ENCODE peak calls at places on chromosomes 7 and 10, in six cellular contexts. One of them, this sample, is unnamed.

GRCh38 chr7:952548-953441 is 1.7 kb downstream of the ADAP1 start:
- DNase-seq in body of pancreas: no peak
- DNase-seq in thyroid gland: no peak
- DNase-seq in fibroblast of villous mesenchyme: no peak
- DNase-seq in GM13976: no peak
- DNase-seq in pancreas: peak
- DNase-seq in this sample: no peak

GRCh38 chr7:151889406-151890354 is 12.8 kb upstream of the PRKAG2 start:
- DNase-seq in GM13976: no peak
- DNase-seq in pancreas: no peak
- DNase-seq in fibroblast of villous mesenchyme: no peak
- DNase-seq in thyroid gland: no peak
- DNase-seq in body of pancreas: no peak
- DNase-seq in this sample: no peak

GRCh38 chr7:142590077-142590476 is 159.2 kb upstream of the PRSS1 start:
- DNase-seq in body of pancreas: no peak
- DNase-seq in thyroid gland: no peak
- DNase-seq in pancreas: no peak
- DNase-seq in GM13976: no peak
- DNase-seq in fibroblast of villous mesenchyme: no peak
- DNase-seq in this sample: no peak

GRCh38 chr7:2241580-2242540 is at the start of the genes MRM2 and NUDT1:
- DNase-seq in thyroid gland: peak
- DNase-seq in GM13976: peak
- DNase-seq in pancreas: peak
- DNase-seq in fibroblast of villous mesenchyme: peak
- DNase-seq in body of pancreas: peak
- DNase-seq in this sample: peak

GRCh38 chr10:49400365-49400764 is 4.5 kb upstream of the DRGX start:
- DNase-seq in GM13976: no peak
- DNase-seq in body of pancreas: no peak
- DNase-seq in thyroid gland: no peak
- DNase-seq in pancreas: no peak
- DNase-seq in fibroblast of villous mesenchyme: no peak
- DNase-seq in this sample: no peak

GRCh38 chr7:142807855-142808460 is 37.2 kb downstream of the PRSS2 start:
- DNase-seq in thyroid gland: no peak
- DNase-seq in pancreas: no peak
- DNase-seq in body of pancreas: no peak
- DNase-seq in fibroblast of villous mesenchyme: no peak
- DNase-seq in GM13976: no peak
- DNase-seq in this sample: no peak

GRCh38 chr10:86085686-86086085 is 280.9 kb downstream of the GRID1 start:
- DNase-seq in thyroid gland: no peak
- DNase-seq in pancreas: no peak
- DNase-seq in fibroblast of villous mesenchyme: no peak
- DNase-seq in GM13976: no peak
- DNase-seq in body of pancreas: no peak
- DNase-seq in this sample: no peak

GRCh38 chr7:31211281-31211680 is 129.2 kb downstream of the NEUROD6 start:
- DNase-seq in body of pancreas: no peak
- DNase-seq in fibroblast of villous mesenchyme: no peak
- DNase-seq in thyroid gland: no peak
- DNase-seq in pancreas: no peak
- DNase-seq in GM13976: no peak
- DNase-seq in this sample: no peak

GRCh38 chr7:16933296-16934248 is 51.8 kb upstream of the AGR3 start:
- DNase-seq in GM13976: no peak
- DNase-seq in body of pancreas: no peak
- DNase-seq in fibroblast of villous mesenchyme: no peak
- DNase-seq in thyroid gland: peak
- DNase-seq in pancreas: no peak
- DNase-seq in this sample: no peak

GRCh38 chr7:50112250-50112649 is 19.2 kb upstream of the ZPBP start:
- DNase-seq in GM13976: no peak
- DNase-seq in pancreas: no peak
- DNase-seq in fibroblast of villous mesenchyme: no peak
- DNase-seq in body of pancreas: no peak
- DNase-seq in thyroid gland: no peak
- DNase-seq in this sample: no peak

GRCh38 chr10:11170993-11171416 is 153.3 kb downstream of the CELF2 start:
- DNase-seq in GM13976: no peak
- DNase-seq in thyroid gland: no peak
- DNase-seq in fibroblast of villous mesenchyme: no peak
- DNase-seq in body of pancreas: no peak
- DNase-seq in pancreas: no peak
- DNase-seq in this sample: no peak

GRCh38 chr7:103065666-103066065 is 8.9 kb downstream of the FBXL13 start:
- DNase-seq in fibroblast of villous mesenchyme: peak
- DNase-seq in GM13976: peak
- DNase-seq in pancreas: no peak
- DNase-seq in body of pancreas: peak
- DNase-seq in thyroid gland: no peak
- DNase-seq in this sample: no peak

GRCh38 chr10:13930123-13930522 is 343.4 kb downstream of the PRPF18 start:
- DNase-seq in thyroid gland: no peak
- DNase-seq in pancreas: no peak
- DNase-seq in GM13976: no peak
- DNase-seq in body of pancreas: no peak
- DNase-seq in fibroblast of villous mesenchyme: peak
- DNase-seq in this sample: no peak

GRCh38 chr10:123154943-123155505 is 822 bp downstream of the BUB3 start:
- DNase-seq in body of pancreas: peak
- DNase-seq in fibroblast of villous mesenchyme: peak
- DNase-seq in thyroid gland: no peak
- DNase-seq in GM13976: no peak
- DNase-seq in pancreas: no peak
- DNase-seq in this sample: peak

GRCh38 chr10:36634916-36635315 is 490.5 kb upstream of the ANKRD30A start:
- DNase-seq in thyroid gland: no peak
- DNase-seq in body of pancreas: no peak
- DNase-seq in pancreas: no peak
- DNase-seq in GM13976: no peak
- DNase-seq in fibroblast of villous mesenchyme: peak
- DNase-seq in this sample: no peak

GRCh38 chr7:114273218-114273617 is 141.4 kb upstream of the FOXP2 start:
- DNase-seq in pancreas: no peak
- DNase-seq in fibroblast of villous mesenchyme: peak
- DNase-seq in body of pancreas: no peak
- DNase-seq in thyroid gland: no peak
- DNase-seq in GM13976: no peak
- DNase-seq in this sample: no peak

GRCh38 chr10:86261470-86261869 is 105.1 kb downstream of the GRID1 start:
- DNase-seq in GM13976: no peak
- DNase-seq in pancreas: no peak
- DNase-seq in body of pancreas: no peak
- DNase-seq in fibroblast of villous mesenchyme: no peak
- DNase-seq in thyroid gland: no peak
- DNase-seq in this sample: no peak

GRCh38 chr7:30612658-30613265 is 18.1 kb downstream of the GARS1 start:
- DNase-seq in fibroblast of villous mesenchyme: no peak
- DNase-seq in GM13976: no peak
- DNase-seq in body of pancreas: no peak
- DNase-seq in thyroid gland: no peak
- DNase-seq in pancreas: no peak
- DNase-seq in this sample: no peak

GRCh38 chr10:132391372-132392020 is 5.5 kb upstream of the PWWP2B start:
- DNase-seq in fibroblast of villous mesenchyme: no peak
- DNase-seq in GM13976: no peak
- DNase-seq in body of pancreas: peak
- DNase-seq in pancreas: peak
- DNase-seq in thyroid gland: no peak
- DNase-seq in this sample: no peak

GRCh38 chr10:99370993-99371392 is 41.8 kb downstream of the CNNM1 start:
- DNase-seq in GM13976: peak
- DNase-seq in fibroblast of villous mesenchyme: peak
- DNase-seq in thyroid gland: no peak
- DNase-seq in body of pancreas: peak
- DNase-seq in pancreas: no peak
- DNase-seq in this sample: no peak

GRCh38 chr7:69769826-69770225 is 171.6 kb downstream of the AUTS2 start:
- DNase-seq in body of pancreas: no peak
- DNase-seq in thyroid gland: no peak
- DNase-seq in pancreas: no peak
- DNase-seq in GM13976: no peak
- DNase-seq in fibroblast of villous mesenchyme: no peak
- DNase-seq in this sample: no peak

GRCh38 chr10:11403116-11403515 is 208.3 kb downstream of the USP6NL start:
- DNase-seq in thyroid gland: no peak
- DNase-seq in GM13976: no peak
- DNase-seq in fibroblast of villous mesenchyme: no peak
- DNase-seq in body of pancreas: no peak
- DNase-seq in pancreas: no peak
- DNase-seq in this sample: no peak

GRCh38 chr10:11697718-11698527 is 44.3 kb upstream of the ECHDC3 start:
- DNase-seq in pancreas: no peak
- DNase-seq in fibroblast of villous mesenchyme: no peak
- DNase-seq in GM13976: no peak
- DNase-seq in thyroid gland: no peak
- DNase-seq in body of pancreas: no peak
- DNase-seq in this sample: no peak

GRCh38 chr7:99919814-99920618 is 686 bp upstream of the TRIM4 start:
- DNase-seq in pancreas: no peak
- DNase-seq in thyroid gland: no peak
- DNase-seq in body of pancreas: no peak
- DNase-seq in GM13976: no peak
- DNase-seq in fibroblast of villous mesenchyme: no peak
- DNase-seq in this sample: no peak

GRCh38 chr7:104922187-104923009 is 91.6 kb upstream of the KMT2E start:
- DNase-seq in fibroblast of villous mesenchyme: no peak
- DNase-seq in body of pancreas: no peak
- DNase-seq in GM13976: no peak
- DNase-seq in pancreas: no peak
- DNase-seq in thyroid gland: no peak
- DNase-seq in this sample: no peak

GRCh38 chr7:116809636-116810266 is 52.6 kb upstream of the CAPZA2 start:
- DNase-seq in body of pancreas: peak
- DNase-seq in pancreas: no peak
- DNase-seq in fibroblast of villous mesenchyme: peak
- DNase-seq in thyroid gland: no peak
- DNase-seq in GM13976: peak
- DNase-seq in this sample: peak

GRCh38 chr10:49632406-49633317 is 18.8 kb downstream of the CHAT start:
- DNase-seq in pancreas: no peak
- DNase-seq in thyroid gland: no peak
- DNase-seq in GM13976: no peak
- DNase-seq in body of pancreas: no peak
- DNase-seq in fibroblast of villous mesenchyme: no peak
- DNase-seq in this sample: no peak

GRCh38 chr7:18151419-18151818 is 123.8 kb upstream of the PRPS1L1 start:
- DNase-seq in thyroid gland: no peak
- DNase-seq in body of pancreas: no peak
- DNase-seq in fibroblast of villous mesenchyme: no peak
- DNase-seq in pancreas: no peak
- DNase-seq in GM13976: no peak
- DNase-seq in this sample: no peak

DNA sequence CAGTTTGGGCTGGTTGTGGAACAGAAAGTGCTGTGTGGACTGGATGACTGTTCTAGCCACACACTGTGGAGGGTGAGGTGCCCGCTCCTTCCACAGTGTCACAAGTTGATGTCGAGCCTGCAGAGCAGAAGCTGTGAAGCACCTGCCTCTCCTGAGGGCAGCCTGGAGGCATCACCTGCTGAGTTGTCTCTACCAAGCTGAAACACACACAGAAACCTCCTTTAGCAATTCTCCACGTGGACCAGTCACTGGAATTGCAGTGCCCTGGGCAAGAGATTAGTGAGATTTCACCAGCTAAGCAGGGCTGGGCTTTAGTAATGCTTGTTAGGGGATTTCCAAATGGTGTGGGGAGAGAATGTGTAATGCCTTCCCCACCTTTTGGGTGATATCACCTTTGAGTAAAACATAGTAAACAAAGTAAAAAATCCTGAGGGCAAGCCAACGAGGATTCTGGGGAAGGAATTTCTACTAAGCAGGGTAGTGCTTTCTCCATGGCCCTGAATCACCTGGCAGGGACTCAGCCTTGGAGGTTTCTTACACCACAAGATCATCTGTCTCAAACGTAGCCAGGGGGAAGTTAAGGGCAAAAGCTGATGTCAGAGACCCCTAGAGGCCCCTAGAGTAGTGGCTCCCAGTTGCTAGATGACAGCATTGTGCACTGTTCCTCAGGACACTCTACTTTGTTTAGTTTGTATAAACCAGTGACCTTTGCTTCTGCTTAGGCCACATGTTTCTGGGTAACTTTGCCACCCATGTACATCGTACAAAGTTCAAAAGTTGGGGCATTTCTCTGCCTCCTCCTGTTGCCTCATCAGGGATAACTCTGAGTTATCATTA is 233.1 kb upstream of the IGFBP3 start:
- DNase-seq in fibroblast of villous mesenchyme: no peak
- DNase-seq in body of pancreas: no peak
- DNase-seq in GM13976: no peak
- DNase-seq in pancreas: no peak
- DNase-seq in thyroid gland: no peak
- DNase-seq in this sample: no peak
- TF ChIP-seq CTCF in fibroblast of villous mesenchyme: no peak
- TF ChIP-seq CTCF in body of pancreas: no peak
- TF ChIP-seq CTCF in GM13976: no peak
- TF ChIP-seq CTCF in pancreas: no peak
- TF ChIP-seq CTCF in thyroid gland: no peak
- TF ChIP-seq CTCF in this sample: no peak

GRCh38 chr7:88835147-88835728 is 39.7 kb upstream of the TEX47 start:
- DNase-seq in thyroid gland: no peak
- DNase-seq in GM13976: peak
- DNase-seq in pancreas: no peak
- DNase-seq in body of pancreas: peak
- DNase-seq in fibroblast of villous mesenchyme: peak
- DNase-seq in this sample: peak
- TF ChIP-seq CTCF in thyroid gland: peak
- TF ChIP-seq CTCF in GM13976: peak
- TF ChIP-seq CTCF in pancreas: peak
- TF ChIP-seq CTCF in body of pancreas: peak
- TF ChIP-seq CTCF in fibroblast of villous mesenchyme: no peak
- TF ChIP-seq CTCF in this sample: peak

DNA sequence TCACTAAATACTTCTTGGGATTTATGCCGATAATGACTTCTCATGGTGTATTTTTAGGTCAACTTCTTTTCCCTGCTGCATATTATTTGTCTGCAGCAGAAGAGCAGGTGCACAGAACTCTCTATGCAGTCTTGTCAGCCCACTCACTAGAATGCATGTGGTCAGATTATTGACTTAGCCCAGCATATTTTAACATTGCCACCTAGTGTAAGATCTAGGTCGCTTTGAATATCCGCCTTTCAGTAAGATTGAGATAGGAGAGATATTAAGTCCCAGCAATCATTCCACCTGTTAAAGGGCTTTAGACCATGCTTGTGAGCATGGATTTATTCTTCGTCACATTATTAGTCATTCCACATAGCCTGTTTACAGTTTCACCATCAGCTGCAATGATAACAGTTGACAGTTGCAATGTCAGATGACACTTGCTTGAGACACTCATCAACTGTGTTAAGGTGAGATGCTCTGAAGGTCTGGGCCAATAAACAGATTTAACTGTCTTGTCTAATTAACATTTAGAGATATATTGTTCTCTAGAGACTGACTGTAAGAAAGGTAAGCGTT is 491.7 kb downstream of the ARL4A start:
- DNase-seq in thyroid gland: no peak
- DNase-seq in body of pancreas: no peak
- DNase-seq in GM13976: no peak
- DNase-seq in fibroblast of villous mesenchyme: no peak
- DNase-seq in pancreas: no peak
- DNase-seq in this sample: no peak
- TF ChIP-seq CTCF in thyroid gland: no peak
- TF ChIP-seq CTCF in body of pancreas: peak
- TF ChIP-seq CTCF in GM13976: no peak
- TF ChIP-seq CTCF in fibroblast of villous mesenchyme: peak
- TF ChIP-seq CTCF in pancreas: no peak
- TF ChIP-seq CTCF in this sample: peak

GRCh38 chr7:132193898-132194297 is 382.4 kb downstream of the PLXNA4 start:
- DNase-seq in body of pancreas: no peak
- DNase-seq in fibroblast of villous mesenchyme: no peak
- DNase-seq in thyroid gland: no peak
- DNase-seq in pancreas: no peak
- DNase-seq in GM13976: no peak
- DNase-seq in this sample: no peak
- TF ChIP-seq CTCF in body of pancreas: no peak
- TF ChIP-seq CTCF in fibroblast of villous mesenchyme: no peak
- TF ChIP-seq CTCF in thyroid gland: no peak
- TF ChIP-seq CTCF in pancreas: no peak
- TF ChIP-seq CTCF in GM13976: no peak
- TF ChIP-seq CTCF in this sample: no peak